ENCODE peak calls at places on chromosomes 6 and 20, in six cellular contexts. M is adrenal gland, Y is upper lobe of left lung, T is uterus, G is PC-9, V is thyroid gland. U is an unnamed sample.

GRCh38 chr20:32240220-32240619 is 32.5 kb downstream of the POFUT1 start:
- DNase-seq in M (no peak), Y (no peak), T (no peak), G (peak), V (peak), U (no peak)

GRCh38 chr6:106799008-106799952 is 169.9 kb downstream of the QRSL1 start:
- DNase-seq in M (no peak), Y (no peak), T (no peak), G (peak), V (peak), U (no peak)

GRCh38 chr6:151723152-151723551 is 84.3 kb upstream of the ESR1 start:
- DNase-seq in M (no peak), Y (no peak), T (no peak), G (no peak), V (no peak), U (no peak)

GRCh38 chr6:14228571-14228970 is 111.0 kb downstream of the CD83 start:
- DNase-seq in M (no peak), Y (no peak), T (no peak), G (no peak), V (peak), U (no peak)

GRCh38 chr6:69914015-69914485 is 47.7 kb downstream of the COL19A1 start:
- DNase-seq in M (no peak), Y (no peak), T (no peak), G (no peak), V (no peak), U (no peak)

GRCh38 chr20:32110173-32110704 is 725 bp downstream of the TM9SF4 start:
- DNase-seq in M (no peak), Y (no peak), T (no peak), G (no peak), V (no peak), U (no peak)

GRCh38 chr6:166308769-166309589 is 787 bp upstream of the PRR18 start:
- DNase-seq in M (no peak), Y (no peak), T (no peak), G (no peak), V (no peak), U (peak)

GRCh38 chr20:11740975-11741374 is 176.7 kb upstream of the BTBD3 start:
- DNase-seq in M (peak), Y (no peak), T (no peak), G (no peak), V (no peak), U (no peak)

GRCh38 chr6:100657678-100658330 is 193.1 kb upstream of the SIM1 start:
- DNase-seq in M (no peak), Y (no peak), T (no peak), G (peak), V (no peak), U (no peak)

GRCh38 chr6:113416166-113416565 is 441.0 kb upstream of the MARCKS start:
- DNase-seq in M (no peak), Y (no peak), T (no peak), G (no peak), V (no peak), U (no peak)

GRCh38 chr20:37198962-37199660 is 19.8 kb upstream of the MROH8 start:
- DNase-seq in M (peak), Y (no peak), T (no peak), G (no peak), V (no peak), U (no peak)

GRCh38 chr6:16985484-16986284 is 116.2 kb upstream of the STMND1 start:
- DNase-seq in M (no peak), Y (no peak), T (peak), G (no peak), V (no peak), U (no peak)

GRCh38 chr6:116073765-116074450 is 13.2 kb upstream of the FRK start:
- DNase-seq in M (no peak), Y (no peak), T (no peak), G (peak), V (no peak), U (no peak)

DNA sequence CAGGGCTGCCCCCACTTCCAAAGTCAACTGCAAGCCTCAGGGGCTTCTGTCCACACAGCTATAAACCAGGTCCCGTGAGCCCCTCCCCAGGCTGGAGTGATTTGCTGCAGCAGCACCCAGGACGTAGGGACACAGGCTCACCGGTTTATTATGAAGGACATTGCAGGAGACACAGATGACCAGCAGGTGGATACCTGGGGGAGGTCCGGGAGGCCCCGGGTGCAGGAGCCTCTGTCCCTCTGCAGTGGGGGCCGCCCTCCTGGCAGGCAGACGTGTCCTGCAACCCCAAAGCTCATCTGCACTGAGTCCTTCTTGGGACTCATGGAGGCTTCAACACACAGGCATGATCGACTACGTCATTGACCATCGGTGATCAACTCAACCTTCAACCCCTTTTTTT is 14.5 kb upstream of the NTSR1 start:
- DNase-seq in M (no peak), Y (no peak), T (no peak), G (no peak), V (no peak), U (no peak)
- TF ChIP-seq CTCF in M (no peak), Y (no peak), T (no peak), G (peak), V (no peak), U (no peak)

GRCh38 chr6:73516712-73517489 is 3.9 kb downstream of the EEF1A1 start:
- DNase-seq in M (no peak), Y (no peak), T (no peak), G (no peak), V (no peak), U (no peak)
- H3K27ac ChIP-seq in M (peak), Y (peak), T (peak), G (peak), V (peak), U (no peak)

GRCh38 chr6:10414766-10415592 is at the start of gene TFAP2A:
- DNase-seq in M (no peak), Y (no peak), T (no peak), G (no peak), V (no peak), U (no peak)
- TF ChIP-seq CTCF in M (no peak), Y (no peak), T (no peak), G (peak), V (no peak), U (no peak)

DNA sequence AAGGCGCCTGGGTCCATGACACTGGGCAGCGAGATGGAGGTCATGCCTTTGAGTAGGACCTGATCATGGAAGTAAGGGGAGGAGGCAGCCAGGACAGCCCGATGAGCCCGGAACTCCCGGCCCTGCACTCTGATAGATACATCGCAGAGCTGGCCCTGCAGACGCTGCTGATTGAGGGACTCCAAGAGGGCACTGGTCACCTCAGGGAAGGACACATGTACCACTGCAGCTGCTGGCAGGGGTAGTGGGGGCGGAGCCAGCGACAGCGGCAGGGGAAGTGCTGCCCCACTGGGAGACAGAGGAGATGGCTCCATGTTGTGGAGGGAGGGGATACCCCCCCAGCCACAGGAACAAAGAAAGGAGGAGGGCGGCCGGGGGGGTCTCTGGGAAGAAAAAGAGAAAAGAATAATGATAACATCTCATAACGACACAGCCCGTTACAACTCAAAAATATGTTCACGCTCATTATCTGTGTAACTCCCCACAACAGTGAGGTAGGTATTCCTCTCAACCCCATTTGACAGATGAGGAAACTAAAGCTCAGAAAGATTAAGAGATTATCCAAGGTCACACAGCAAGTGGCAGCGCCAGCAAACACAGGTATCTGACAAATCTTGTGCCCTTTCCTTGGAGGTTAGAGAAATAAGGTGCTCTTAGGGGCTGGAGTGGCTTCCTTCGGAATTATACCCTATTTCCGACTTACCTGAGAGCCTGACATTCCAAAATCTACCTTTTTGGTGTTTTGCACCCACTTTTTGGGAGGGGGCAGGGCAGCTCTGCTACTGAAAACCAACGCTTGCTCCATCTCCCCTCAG is 734 bp downstream of the ZBTB22 start:
- DNase-seq in M (peak), Y (no peak), T (no peak), G (no peak), V (no peak), U (no peak)
- H3K27ac ChIP-seq in M (peak), Y (peak), T (peak), G (no peak), V (peak), U (peak)

GRCh38 chr20:62605996-62606395 is 36.3 kb upstream of the SLCO4A1 start:
- DNase-seq in M (no peak), Y (no peak), T (no peak), G (no peak), V (no peak), U (no peak)

GRCh38 chr20:62608218-62608565 is 34.1 kb upstream of the SLCO4A1 start:
- DNase-seq in M (no peak), Y (no peak), T (no peak), G (no peak), V (no peak), U (no peak)

GRCh38 chr20:62605236-62605948 is 36.9 kb upstream of the SLCO4A1 start:
- DNase-seq in M (no peak), Y (no peak), T (no peak), G (no peak), V (no peak), U (no peak)

GRCh38 chr20:62607366-62608217 is 34.7 kb upstream of the SLCO4A1 start:
- DNase-seq in M (no peak), Y (no peak), T (no peak), G (no peak), V (no peak), U (no peak)

GRCh38 chr20:62606551-62607201 is 35.6 kb upstream of the SLCO4A1 start:
- DNase-seq in M (peak), Y (no peak), T (peak), G (no peak), V (peak), U (no peak)
- TF ChIP-seq CTCF in M (no peak), Y (no peak), T (no peak), G (no peak), V (no peak), U (no peak)

GRCh38 chr6:134312038-134312660 is 5.8 kb downstream of the SGK1 start:
- DNase-seq in M (no peak), Y (no peak), T (no peak), G (no peak), V (no peak), U (no peak)
- H3K27ac ChIP-seq in M (no peak), Y (no peak), T (no peak), G (no peak), V (no peak), U (peak)